ENCODE peak calls at places on chromosomes 4 and X, in six cellular contexts. U is HepG2, A is GM12892, Z is GM12878, I is H1, N is K562. V is an unnamed sample.
A peak's percentile ranks its signal among the peaks of the same experiment; 100 is the strongest.

GRCh38 chr4:144633215-144633614 is 12.7 kb upstream of the HHIP start:
- DNase-seq in N (no peak), A (no peak), Z (no peak), U (no peak), I (no peak), V (no peak)

GRCh38 chr4:19729873-19730735 is 521.6 kb upstream of the SLIT2 start:
- DNase-seq in I (no peak), U (no peak), A (no peak), Z (no peak), N (no peak), V (no peak)

GRCh38 chr4:37157403-37158167 is 87.0 kb upstream of the NWD2 start:
- DNase-seq in U (no peak), I (no peak), Z (no peak), A (no peak), N (no peak), V (no peak)

GRCh38 chrX:53373307-53373706 is 49.1 kb downstream of the SMC1A start:
- DNase-seq in Z (no peak), I (no peak), N (no peak), U (no peak), A (no peak), V (no peak)

GRCh38 chrX:55787063-55787462 is 69.5 kb downstream of the RRAGB start:
- DNase-seq in I (no peak), Z (no peak), N (no peak), A (no peak), U (no peak), V (no peak)

GRCh38 chrX:22247169-22247568 is 25.5 kb upstream of the CBLL2 start:
- DNase-seq in Z (no peak), U (no peak), I (no peak), A (no peak), N (no peak), V (no peak)

GRCh38 chrX:9466115-9466495 is 1.2 kb downstream of the TBL1X start:
- DNase-seq in Z (no peak), A (peak; percentile 23), N (no peak), I (no peak), U (no peak), V (peak; percentile 13)

GRCh38 chr4:109027016-109027500 is 264.2 kb upstream of the ETNPPL start:
- DNase-seq in A (no peak), I (no peak), U (no peak), N (peak; percentile 73), Z (no peak), V (no peak)

GRCh38 chr4:37873383-37873782 is 17.5 kb upstream of the TBC1D1 start:
- DNase-seq in N (no peak), A (no peak), U (peak; percentile 78), Z (no peak), I (no peak), V (no peak)

GRCh38 chr4:123924536-123924935 is 527.9 kb downstream of the SPRY1 start:
- DNase-seq in U (no peak), A (no peak), I (no peak), Z (no peak), N (no peak), V (no peak)

GRCh38 chr4:140014284-140014683 is 139.7 kb downstream of the MAML3 start:
- DNase-seq in Z (no peak), A (no peak), N (no peak), U (no peak), I (no peak), V (no peak)

GRCh38 chrX:129793604-129794191 is 13.9 kb downstream of the SASH3 start:
- DNase-seq in I (no peak), N (no peak), Z (no peak), A (no peak), U (no peak), V (no peak)

GRCh38 chr4:151688003-151688784 is 72.6 kb downstream of the GATB start:
- DNase-seq in Z (no peak), I (no peak), U (no peak), N (no peak), A (no peak), V (no peak)

GRCh38 chrX:79266702-79267101 is 100.4 kb downstream of the ITM2A start:
- DNase-seq in U (no peak), I (no peak), Z (no peak), N (no peak), A (no peak), V (no peak)
- TF ChIP-seq POLR2A in U (no peak), I (no peak), Z (no peak), N (no peak), A (no peak), V (no peak)

GRCh38 chr4:54384152-54384551 is 155.1 kb downstream of the PDGFRA start:
- DNase-seq in I (no peak), A (no peak), Z (no peak), N (no peak), U (no peak), V (no peak)

GRCh38 chr4:54382623-54383022 is 153.5 kb downstream of the PDGFRA start:
- DNase-seq in A (no peak), Z (no peak), N (no peak), U (no peak), I (no peak), V (no peak)

GRCh38 chr4:54372951-54373350 is 143.9 kb downstream of the PDGFRA start:
- DNase-seq in N (no peak), I (no peak), A (no peak), Z (no peak), U (no peak), V (no peak)

DNA sequence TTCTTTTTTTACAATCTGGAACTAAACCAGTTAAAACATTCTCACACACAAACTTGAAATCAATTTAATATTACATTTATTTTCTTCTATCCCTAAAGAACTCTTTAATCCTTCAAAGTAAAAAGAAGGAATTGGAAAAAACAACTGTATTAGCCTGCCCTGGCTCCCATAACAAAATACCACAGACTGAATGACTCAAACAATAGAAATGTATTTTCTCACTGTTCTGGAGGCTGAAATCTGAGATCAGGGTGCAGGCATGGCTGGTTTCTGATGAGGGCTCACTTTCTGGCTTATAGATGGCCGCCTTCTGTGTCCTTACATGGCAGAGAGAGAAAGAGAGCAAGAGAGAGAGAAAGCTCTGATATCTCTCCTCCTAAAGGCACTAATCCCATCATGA is 149.4 kb downstream of the PDGFRA start:
- DNase-seq in I (no peak), Z (no peak), N (no peak), A (no peak), U (no peak), V (no peak)
- TF ChIP-seq TAF1 in I (no peak), Z (no peak), N (no peak), A (no peak), U (no peak), V (no peak)

GRCh38 chr4:47239649-47240048 is 208.3 kb downstream of the GABRB1 start:
- DNase-seq in N (no peak), A (no peak), Z (no peak), U (no peak), I (no peak), V (no peak)

GRCh38 chr4:47235721-47236120 is 204.4 kb downstream of the GABRB1 start:
- DNase-seq in I (no peak), Z (no peak), A (no peak), N (no peak), U (no peak), V (no peak)

GRCh38 chr4:47238697-47239096 is 207.3 kb downstream of the GABRB1 start:
- DNase-seq in I (no peak), U (no peak), N (no peak), A (no peak), Z (no peak), V (no peak)
- TF ChIP-seq POLR2AphosphoS5 in I (no peak), U (no peak), N (no peak), A (no peak), Z (no peak), V (no peak)

DNA sequence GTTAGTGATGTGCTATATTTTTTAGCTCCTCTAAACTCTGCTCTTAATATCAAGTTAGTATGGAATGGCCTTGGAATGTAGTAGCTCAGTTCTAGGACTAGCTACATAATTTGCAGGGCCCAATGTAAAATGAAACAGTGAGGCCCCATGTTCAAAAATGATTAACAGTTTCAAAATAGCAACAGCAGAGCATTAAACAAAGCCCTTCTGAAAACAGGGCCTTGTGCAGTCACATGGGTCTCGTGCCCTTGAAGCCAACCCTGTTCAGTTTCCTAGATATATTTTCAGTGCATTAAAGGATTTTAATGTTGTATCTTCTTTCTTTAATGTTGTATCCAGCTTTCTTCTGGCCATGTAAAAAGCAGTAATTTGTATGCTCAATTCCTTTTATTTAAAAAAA is 82.1 kb downstream of the TASL start:
- DNase-seq in U (no peak), N (no peak), I (no peak), Z (no peak), A (no peak), V (no peak)
- TF ChIP-seq POLR2A in U (no peak), N (no peak), I (no peak), Z (no peak), A (no peak), V (no peak)

GRCh38 chr4:153728151-153728550 is 31.7 kb downstream of the RNF175 start:
- DNase-seq in U (no peak), I (no peak), A (no peak), N (no peak), Z (no peak), V (no peak)
- TF ChIP-seq TAF1 in U (no peak), I (no peak), A (no peak), N (no peak), Z (no peak), V (no peak)

GRCh38 chr4:92231511-92231910 is 72.3 kb upstream of the GRID2 start:
- DNase-seq in Z (no peak), A (no peak), N (no peak), U (no peak), I (no peak), V (no peak)
- TF ChIP-seq POLR2AphosphoS5 in Z (no peak), A (no peak), N (no peak), U (no peak), I (no peak), V (no peak)

GRCh38 chr4:150047546-150047945 is 30.7 kb upstream of the DCLK2 start:
- DNase-seq in A (no peak), N (no peak), Z (no peak), U (no peak), I (no peak), V (no peak)
- TF ChIP-seq POLR2A in A (no peak), N (no peak), Z (no peak), U (no peak), I (no peak), V (no peak)

DNA sequence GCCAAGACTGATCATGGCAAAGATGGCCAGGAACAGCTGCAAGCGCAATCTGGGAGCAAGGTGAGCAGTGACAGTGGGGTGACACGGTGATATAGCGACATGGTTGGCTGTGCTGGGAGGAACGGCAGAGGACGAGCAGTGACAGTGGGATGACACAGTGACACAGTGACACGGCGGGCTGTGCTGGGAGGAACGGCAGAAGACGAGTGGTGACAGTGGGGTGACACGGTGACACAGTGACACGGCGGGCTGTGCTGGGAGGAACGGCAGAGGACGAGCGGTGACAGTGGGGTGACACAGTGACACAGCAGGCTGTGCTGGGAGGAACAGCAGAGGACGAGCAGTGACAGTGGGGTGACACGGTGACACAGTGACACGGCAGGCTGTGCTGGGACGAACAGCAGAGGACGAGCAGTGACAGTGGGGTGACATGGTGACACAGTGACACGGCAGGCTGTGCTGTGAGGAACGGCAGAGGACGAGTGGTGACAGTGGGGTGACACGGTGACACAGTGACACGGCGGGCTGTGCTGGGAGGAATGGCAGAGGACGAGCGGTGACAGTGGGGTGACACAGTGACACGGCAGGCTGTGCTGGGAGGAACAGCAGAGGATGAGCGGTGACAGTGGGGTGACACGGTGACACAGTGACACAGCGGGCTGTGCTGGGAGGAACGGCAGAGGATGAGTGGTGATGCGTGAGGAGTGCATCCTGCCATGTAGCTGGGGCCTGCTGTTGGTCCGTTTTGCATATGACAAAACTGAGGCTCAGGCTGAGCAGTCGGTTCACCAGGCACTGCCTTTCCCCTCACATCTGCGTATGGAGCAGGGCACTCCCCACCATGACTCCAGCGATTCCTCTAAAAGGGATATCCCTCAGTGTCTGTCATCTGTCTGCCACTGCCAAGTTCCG is 36.0 kb upstream of the MXD4 start:
- DNase-seq in N (no peak), Z (no peak), I (no peak), U (no peak), A (peak; percentile 13), V (no peak)
- TF ChIP-seq TAF1 in N (no peak), Z (no peak), I (no peak), U (no peak), A (no peak), V (no peak)

V was measured in GM12891.